ENCODE peak calls at places on chromosomes 16 and 17, in six cellular contexts. R, D, G, L, K and X are unnamed samples.

GRCh38 chr16:72689851-72690250 is 358.1 kb downstream of the ZFHX3 start:
- DNase-seq in R (no peak), D (no peak), G (no peak), L (no peak), K (no peak), X (peak; percentile 6)

GRCh38 chr16:22317001-22317530 is 19.9 kb downstream of the POLR3E start:
- DNase-seq in R (no peak), D (no peak), G (no peak), L (no peak), K (no peak), X (peak; percentile 44)

GRCh38 chr17:18033442-18034099 is 5.4 kb downstream of the ATPAF2 start:
- DNase-seq in R (peak; percentile 75), D (peak; percentile 79), G (peak; percentile 72), L (peak; percentile 85), K (peak; percentile 89), X (peak; percentile 85)

GRCh38 chr17:77458202-77459017 is 317.6 kb downstream of the SEC14L1 start:
- DNase-seq in R (no peak), D (no peak), G (no peak), L (no peak), K (no peak), X (no peak)

GRCh38 chr16:996672-997071 is 15.1 kb downstream of the SOX8 start:
- DNase-seq in R (no peak), D (no peak), G (no peak), L (no peak), K (no peak), X (no peak)

GRCh38 chr16:3890091-3890490 is 9.6 kb upstream of the CREBBP start:
- DNase-seq in R (no peak), D (no peak), G (no peak), L (no peak), K (no peak), X (no peak)

GRCh38 chr17:80957461-80957941 is 34.1 kb upstream of the CHMP6 start:
- DNase-seq in R (no peak), D (no peak), G (no peak), L (no peak), K (no peak), X (peak; percentile 42)

GRCh38 chr17:74444406-74444805 is 12.5 kb downstream of the GPRC5C start:
- DNase-seq in R (peak; percentile 93), D (no peak), G (no peak), L (no peak), K (no peak), X (peak; percentile 76)

GRCh38 chr17:14340968-14341412 is 40.1 kb downstream of the HS3ST3B1 start:
- DNase-seq in R (no peak), D (no peak), G (no peak), L (peak; percentile 39), K (no peak), X (peak; percentile 35)

GRCh38 chr17:17792143-17792550 is 44.6 kb downstream of the SREBF1 start:
- DNase-seq in R (no peak), D (no peak), G (no peak), L (no peak), K (no peak), X (no peak)

GRCh38 chr17:61517843-61518606 is 65.8 kb downstream of the TBX4 start:
- DNase-seq in R (no peak), D (no peak), G (no peak), L (no peak), K (no peak), X (no peak)

GRCh38 chr17:79003661-79004411 is 5.7 kb downstream of the CANT1 start:
- DNase-seq in R (no peak), D (no peak), G (no peak), L (no peak), K (no peak), X (peak; percentile 78)

GRCh38 chr17:76840443-76840767 is 27.8 kb upstream of the MGAT5B start:
- DNase-seq in R (no peak), D (no peak), G (no peak), L (no peak), K (no peak), X (no peak)

GRCh38 chr17:42107597-42108576 is 4.6 kb downstream of the DHX58 start:
- DNase-seq in R (peak; percentile 80), D (peak; percentile 56), G (peak; percentile 29), L (peak; percentile 62), K (peak; percentile 76), X (peak; percentile 100)

GRCh38 chr16:77833906-77834599 is 45.7 kb downstream of the VAT1L start:
- DNase-seq in R (no peak), D (no peak), G (peak; percentile 9), L (peak; percentile 83), K (no peak), X (peak; percentile 54)

GRCh38 chr17:83081561-83082201 is 2.3 kb downstream of the METRNL start:
- DNase-seq in R (peak; percentile 42), D (no peak), G (no peak), L (peak; percentile 18), K (no peak), X (no peak)

GRCh38 chr16:869823-870641 is 69.5 kb upstream of the GNG13 start:
- DNase-seq in R (no peak), D (no peak), G (no peak), L (no peak), K (no peak), X (no peak)

GRCh38 chr17:7717756-7718350 is 309 bp downstream of the DNAH2 start:
- DNase-seq in R (peak; percentile 10), D (no peak), G (no peak), L (no peak), K (no peak), X (no peak)

GRCh38 chr17:63438092-63439051 is 7.7 kb downstream of the CYB561 start:
- DNase-seq in R (no peak), D (no peak), G (no peak), L (no peak), K (no peak), X (peak; percentile 70)

GRCh38 chr16:75466760-75467159 is 2.3 kb upstream of the TMEM170A start:
- DNase-seq in R (no peak), D (no peak), G (no peak), L (no peak), K (no peak), X (no peak)

GRCh38 chr17:62807812-62808575 is at the start of gene MARCHF10:
- DNase-seq in R (no peak), D (no peak), G (no peak), L (no peak), K (no peak), X (peak; percentile 96)

GRCh38 chr17:8753976-8754440 is 4.3 kb downstream of the SPDYE4 start:
- DNase-seq in R (no peak), D (no peak), G (no peak), L (peak; percentile 7), K (peak; percentile 64), X (peak; percentile 67)

GRCh38 chr17:38344127-38344745 is 480 bp upstream of the GPR179 start:
- DNase-seq in R (no peak), D (no peak), G (no peak), L (no peak), K (no peak), X (no peak)

GRCh38 chr17:80294653-80295052 is 34.0 kb downstream of the RNF213 start:
- DNase-seq in R (no peak), D (no peak), G (no peak), L (no peak), K (no peak), X (no peak)

GRCh38 chr16:71425746-71426068 is 16.1 kb downstream of the TLE7 start:
- DNase-seq in R (no peak), D (no peak), G (no peak), L (no peak), K (no peak), X (no peak)
- H3K4me3 ChIP-seq in R (no peak overlapping the region), D (no peak overlapping the region), G (peak overlapping the region; percentile 53), L (peak overlapping the region; percentile 41), K (peak overlapping the region; percentile 50), X (peak overlapping the region; percentile 74)

DNA sequence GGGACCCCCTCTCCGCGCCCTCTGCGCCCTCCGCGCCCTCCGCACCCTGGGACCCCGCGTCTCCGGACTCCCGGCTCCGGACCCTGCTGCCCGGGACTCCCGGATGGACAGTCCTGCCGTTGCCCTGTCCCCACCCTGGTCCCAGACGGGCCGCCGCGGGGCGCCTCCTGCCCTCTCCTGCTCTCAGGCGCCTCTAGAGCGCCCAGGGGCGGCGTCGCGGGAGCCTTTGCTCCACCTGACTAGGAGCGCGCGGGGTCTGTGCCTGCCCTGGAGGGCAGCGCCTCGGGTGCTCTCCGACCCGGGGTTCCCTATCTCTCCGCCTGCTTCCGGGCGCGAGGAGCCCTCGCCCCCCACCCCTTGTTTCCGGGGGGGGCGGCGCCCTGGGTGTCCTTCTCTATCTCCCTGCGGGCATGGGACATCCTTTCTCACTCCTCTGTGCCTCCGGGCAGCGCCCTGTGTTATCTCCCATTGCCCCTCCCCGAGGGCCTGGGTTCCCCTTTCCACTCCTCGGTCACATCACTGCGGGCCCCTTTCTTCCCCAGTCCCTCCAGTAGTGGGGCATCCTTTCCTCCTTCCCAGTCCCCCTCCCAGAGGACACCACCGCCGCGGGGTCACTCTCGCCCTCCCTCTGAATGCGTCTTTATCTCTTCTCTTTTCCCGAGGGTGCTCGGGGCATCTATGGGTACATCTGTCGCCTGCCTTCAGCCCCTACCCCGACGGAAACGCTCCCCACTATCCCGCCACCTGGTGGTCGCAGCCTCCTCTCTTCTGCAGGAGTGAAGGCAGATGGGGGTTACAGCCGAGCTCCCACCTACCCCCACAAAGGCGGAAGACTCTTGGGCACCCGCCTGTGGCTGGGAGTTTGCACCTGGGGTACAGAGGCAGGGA is 865 bp downstream of the PRKCB start:
- DNase-seq in R (peak; percentile 3), D (no peak), G (no peak), L (no peak), K (no peak), X (peak; percentile 82)
- H3K4me3 ChIP-seq in R (no peak overlapping the region), D (peak overlapping the region; percentile 45), G (no peak overlapping the region), L (no peak overlapping the region), K (peak overlapping the region; percentile 46), X (peak overlapping the region; percentile 59)

DNA sequence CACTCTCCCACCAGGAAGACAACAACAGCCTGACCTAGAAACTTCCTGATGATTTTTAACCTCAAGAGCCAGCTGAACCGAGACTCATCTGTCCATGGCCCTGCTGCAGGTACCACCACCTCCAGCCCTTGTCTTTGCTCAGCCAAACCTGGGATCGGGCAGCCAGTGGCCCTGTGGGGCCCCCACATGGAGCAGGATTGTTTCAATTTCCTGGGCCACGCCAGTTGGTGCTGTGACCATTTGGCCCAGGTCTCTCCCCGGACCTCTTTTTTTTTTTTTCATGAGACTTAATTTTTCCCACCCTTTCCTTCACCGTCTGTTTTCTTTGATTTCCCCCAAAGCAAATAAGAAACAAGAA is 8.3 kb upstream of the HOXB2 start:
- DNase-seq in R (no peak), D (no peak), G (no peak), L (no peak), K (no peak), X (no peak)
- H3K4me3 ChIP-seq in R (no peak overlapping the region), D (no peak overlapping the region), G (no peak overlapping the region), L (peak overlapping the region; percentile 14), K (no peak overlapping the region), X (no peak overlapping the region)

DNA sequence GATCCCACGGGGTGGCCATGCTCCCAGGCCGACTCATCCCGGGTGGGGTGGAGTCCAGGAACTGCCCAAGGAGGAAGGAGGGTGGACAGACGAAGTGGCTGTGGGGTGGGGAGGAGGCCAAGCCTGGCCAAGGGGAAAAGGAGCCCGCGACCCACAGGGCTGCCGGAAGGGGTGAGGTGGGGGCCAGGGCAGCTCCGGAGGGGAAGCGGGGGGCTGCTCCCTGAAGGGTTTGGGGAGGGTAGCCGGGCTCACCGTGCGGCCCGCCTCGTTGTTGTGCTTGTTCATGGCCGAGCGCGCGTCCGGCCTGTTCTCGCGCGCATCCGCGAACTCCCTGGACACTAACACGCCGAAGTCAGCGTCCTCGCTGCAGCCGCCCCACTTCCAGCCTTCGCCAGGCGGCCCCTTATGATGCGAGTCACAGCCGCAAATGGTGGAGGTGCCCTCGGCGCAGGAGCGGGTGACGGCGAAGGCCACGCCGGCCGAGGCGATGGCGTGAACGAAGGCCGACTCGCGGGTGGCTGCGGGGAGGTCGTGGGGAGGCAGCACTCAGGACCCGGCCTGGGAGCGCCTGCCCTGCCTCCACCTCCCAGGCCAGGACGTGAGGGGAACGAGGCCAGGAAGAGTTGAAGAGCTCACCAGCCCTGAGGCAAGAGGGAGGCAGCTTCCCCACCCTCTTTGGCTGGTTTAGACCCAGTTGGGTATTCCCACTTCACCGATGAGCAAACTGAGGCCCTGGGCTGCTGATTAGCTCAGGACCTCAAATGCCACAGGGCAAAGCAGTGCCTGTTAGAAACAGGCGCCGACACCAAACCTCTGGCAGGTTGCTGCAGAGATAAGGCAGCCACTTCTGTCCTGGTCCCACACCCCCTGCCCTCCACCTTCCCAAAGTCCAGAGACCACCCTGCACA is 48.7 kb downstream of the WNT3 start:
- DNase-seq in R (peak; percentile 26), D (no peak), G (no peak), L (no peak), K (no peak), X (peak; percentile 55)
- H3K4me3 ChIP-seq in R (no peak overlapping the region), D (peak overlapping the region; percentile 16), G (no peak overlapping the region), L (no peak overlapping the region), K (no peak overlapping the region), X (no peak overlapping the region)